ENCODE peak calls at places on chromosomes 4 and X, in nine cellular contexts. One of them, this sample, is unnamed.

GRCh38 chr4:1982124-1983052 is 26.4 kb downstream of the NELFA start:
- DNase-seq in stimulated activated CD4-positive, alpha-beta T cell treated with anti-CD3 and anti-CD28 coated beads, Interleukin-4, amount 100 ng/mL, for 4 hours: no peak
- DNase-seq in DMS153: no peak
- DNase-seq in GM23338: no peak
- DNase-seq in GM13977: no peak
- DNase-seq in iris pigment epithelial cell: no peak
- DNase-seq in T-helper 9 cell: no peak
- DNase-seq in NB4: no peak
- DNase-seq in T-helper 17 cell: no peak
- DNase-seq in this sample: no peak

GRCh38 chr4:110196871-110197420 is 1.5 kb downstream of the ELOVL6 start:
- DNase-seq in stimulated activated CD4-positive, alpha-beta T cell treated with anti-CD3 and anti-CD28 coated beads, Interleukin-4, amount 100 ng/mL, for 4 hours: peak; percentile 62
- DNase-seq in DMS153: peak; percentile 13
- DNase-seq in GM23338: peak; percentile 79
- DNase-seq in GM13977: peak; percentile 67
- DNase-seq in iris pigment epithelial cell: peak; percentile 48
- DNase-seq in T-helper 9 cell: peak; percentile 49
- DNase-seq in NB4: peak; percentile 75
- DNase-seq in T-helper 17 cell: no peak
- DNase-seq in this sample: no peak

GRCh38 chr4:183132865-183133264 is 33.8 kb downstream of the WWC2 start:
- DNase-seq in stimulated activated CD4-positive, alpha-beta T cell treated with anti-CD3 and anti-CD28 coated beads, Interleukin-4, amount 100 ng/mL, for 4 hours: no peak
- DNase-seq in DMS153: no peak
- DNase-seq in GM23338: no peak
- DNase-seq in GM13977: no peak
- DNase-seq in iris pigment epithelial cell: no peak
- DNase-seq in T-helper 9 cell: no peak
- DNase-seq in NB4: no peak
- DNase-seq in T-helper 17 cell: no peak
- DNase-seq in this sample: no peak

GRCh38 chr4:20638825-20639224 is 61.4 kb upstream of the PACRGL start:
- DNase-seq in stimulated activated CD4-positive, alpha-beta T cell treated with anti-CD3 and anti-CD28 coated beads, Interleukin-4, amount 100 ng/mL, for 4 hours: no peak
- DNase-seq in DMS153: peak; percentile 19
- DNase-seq in GM23338: no peak
- DNase-seq in GM13977: no peak
- DNase-seq in iris pigment epithelial cell: no peak
- DNase-seq in T-helper 9 cell: no peak
- DNase-seq in NB4: no peak
- DNase-seq in T-helper 17 cell: no peak
- DNase-seq in this sample: no peak

GRCh38 chrX:87664381-87664780 is 146.8 kb downstream of the KLHL4 start:
- DNase-seq in stimulated activated CD4-positive, alpha-beta T cell treated with anti-CD3 and anti-CD28 coated beads, Interleukin-4, amount 100 ng/mL, for 4 hours: no peak
- DNase-seq in DMS153: no peak
- DNase-seq in GM23338: peak; percentile 43
- DNase-seq in GM13977: peak; percentile 7
- DNase-seq in iris pigment epithelial cell: peak; percentile 31
- DNase-seq in T-helper 9 cell: no peak
- DNase-seq in NB4: peak; percentile 29
- DNase-seq in T-helper 17 cell: no peak
- DNase-seq in this sample: no peak

GRCh38 chr4:154507170-154507569 is 15.6 kb upstream of the DCHS2 start:
- DNase-seq in stimulated activated CD4-positive, alpha-beta T cell treated with anti-CD3 and anti-CD28 coated beads, Interleukin-4, amount 100 ng/mL, for 4 hours: no peak
- DNase-seq in DMS153: no peak
- DNase-seq in GM23338: peak; percentile 19
- DNase-seq in GM13977: no peak
- DNase-seq in iris pigment epithelial cell: no peak
- DNase-seq in T-helper 9 cell: no peak
- DNase-seq in NB4: no peak
- DNase-seq in T-helper 17 cell: no peak
- DNase-seq in this sample: no peak

GRCh38 chr4:38119663-38120374 is 159.6 kb downstream of the PTTG2 start:
- DNase-seq in stimulated activated CD4-positive, alpha-beta T cell treated with anti-CD3 and anti-CD28 coated beads, Interleukin-4, amount 100 ng/mL, for 4 hours: no peak
- DNase-seq in DMS153: no peak
- DNase-seq in GM23338: no peak
- DNase-seq in GM13977: no peak
- DNase-seq in iris pigment epithelial cell: peak; percentile 92
- DNase-seq in T-helper 9 cell: no peak
- DNase-seq in NB4: peak; percentile 24
- DNase-seq in T-helper 17 cell: no peak
- DNase-seq in this sample: no peak

GRCh38 chr4:54661686-54662085 is 3.9 kb downstream of the KIT start:
- DNase-seq in stimulated activated CD4-positive, alpha-beta T cell treated with anti-CD3 and anti-CD28 coated beads, Interleukin-4, amount 100 ng/mL, for 4 hours: no peak
- DNase-seq in DMS153: no peak
- DNase-seq in GM23338: no peak
- DNase-seq in GM13977: no peak
- DNase-seq in iris pigment epithelial cell: peak; percentile 91
- DNase-seq in T-helper 9 cell: no peak
- DNase-seq in NB4: no peak
- DNase-seq in T-helper 17 cell: no peak
- DNase-seq in this sample: no peak

GRCh38 chr4:70133473-70133872 is 20.6 kb upstream of the PRR27 start:
- DNase-seq in stimulated activated CD4-positive, alpha-beta T cell treated with anti-CD3 and anti-CD28 coated beads, Interleukin-4, amount 100 ng/mL, for 4 hours: no peak
- DNase-seq in DMS153: no peak
- DNase-seq in GM23338: peak; percentile 8
- DNase-seq in GM13977: no peak
- DNase-seq in iris pigment epithelial cell: no peak
- DNase-seq in T-helper 9 cell: no peak
- DNase-seq in NB4: no peak
- DNase-seq in T-helper 17 cell: no peak
- DNase-seq in this sample: no peak

GRCh38 chr4:58935336-58935735 is 1825.2 kb upstream of the IGFBP7 start:
- DNase-seq in stimulated activated CD4-positive, alpha-beta T cell treated with anti-CD3 and anti-CD28 coated beads, Interleukin-4, amount 100 ng/mL, for 4 hours: no peak
- DNase-seq in DMS153: no peak
- DNase-seq in GM23338: no peak
- DNase-seq in GM13977: no peak
- DNase-seq in iris pigment epithelial cell: peak; percentile 1
- DNase-seq in T-helper 9 cell: no peak
- DNase-seq in NB4: no peak
- DNase-seq in T-helper 17 cell: no peak
- DNase-seq in this sample: no peak

GRCh38 chr4:150155391-150155790 is 77.1 kb downstream of the DCLK2 start:
- DNase-seq in stimulated activated CD4-positive, alpha-beta T cell treated with anti-CD3 and anti-CD28 coated beads, Interleukin-4, amount 100 ng/mL, for 4 hours: no peak
- DNase-seq in DMS153: no peak
- DNase-seq in GM23338: no peak
- DNase-seq in GM13977: no peak
- DNase-seq in iris pigment epithelial cell: no peak
- DNase-seq in T-helper 9 cell: no peak
- DNase-seq in NB4: no peak
- DNase-seq in T-helper 17 cell: no peak
- DNase-seq in this sample: no peak

GRCh38 chrX:118974908-118975671 is 672 bp downstream of the LONRF3 start:
- DNase-seq in stimulated activated CD4-positive, alpha-beta T cell treated with anti-CD3 and anti-CD28 coated beads, Interleukin-4, amount 100 ng/mL, for 4 hours: peak; percentile 33
- DNase-seq in DMS153: no peak
- DNase-seq in GM23338: peak; percentile 60
- DNase-seq in GM13977: peak; percentile 65
- DNase-seq in iris pigment epithelial cell: peak; percentile 20
- DNase-seq in T-helper 9 cell: peak; percentile 42
- DNase-seq in NB4: peak; percentile 74
- DNase-seq in T-helper 17 cell: peak; percentile 46
- DNase-seq in this sample: no peak

GRCh38 chrX:130165181-130165702 is 399 bp downstream of the AIFM1 start:
- DNase-seq in stimulated activated CD4-positive, alpha-beta T cell treated with anti-CD3 and anti-CD28 coated beads, Interleukin-4, amount 100 ng/mL, for 4 hours: no peak
- DNase-seq in DMS153: no peak
- DNase-seq in GM23338: no peak
- DNase-seq in GM13977: no peak
- DNase-seq in iris pigment epithelial cell: peak; percentile 50
- DNase-seq in T-helper 9 cell: no peak
- DNase-seq in NB4: no peak
- DNase-seq in T-helper 17 cell: no peak
- DNase-seq in this sample: no peak

GRCh38 chr4:15938182-15938581 is 358 bp downstream of the FGFBP1 start:
- DNase-seq in stimulated activated CD4-positive, alpha-beta T cell treated with anti-CD3 and anti-CD28 coated beads, Interleukin-4, amount 100 ng/mL, for 4 hours: no peak
- DNase-seq in DMS153: no peak
- DNase-seq in GM23338: peak; percentile 48
- DNase-seq in GM13977: no peak
- DNase-seq in iris pigment epithelial cell: no peak
- DNase-seq in T-helper 9 cell: no peak
- DNase-seq in NB4: no peak
- DNase-seq in T-helper 17 cell: no peak
- DNase-seq in this sample: no peak

GRCh38 chr4:140059159-140059558 is 94.8 kb downstream of the MAML3 start:
- DNase-seq in stimulated activated CD4-positive, alpha-beta T cell treated with anti-CD3 and anti-CD28 coated beads, Interleukin-4, amount 100 ng/mL, for 4 hours: no peak
- DNase-seq in DMS153: no peak
- DNase-seq in GM23338: no peak
- DNase-seq in GM13977: no peak
- DNase-seq in iris pigment epithelial cell: peak; percentile 47
- DNase-seq in T-helper 9 cell: no peak
- DNase-seq in NB4: no peak
- DNase-seq in T-helper 17 cell: no peak
- DNase-seq in this sample: no peak

GRCh38 chr4:183139972-183140570 is 41.0 kb downstream of the WWC2 start:
- DNase-seq in stimulated activated CD4-positive, alpha-beta T cell treated with anti-CD3 and anti-CD28 coated beads, Interleukin-4, amount 100 ng/mL, for 4 hours: no peak
- DNase-seq in DMS153: no peak
- DNase-seq in GM23338: no peak
- DNase-seq in GM13977: no peak
- DNase-seq in iris pigment epithelial cell: peak; percentile 57
- DNase-seq in T-helper 9 cell: no peak
- DNase-seq in NB4: no peak
- DNase-seq in T-helper 17 cell: no peak
- DNase-seq in this sample: no peak

GRCh38 chrX:19257001-19257400 is 86.7 kb upstream of the PDHA1 start:
- DNase-seq in stimulated activated CD4-positive, alpha-beta T cell treated with anti-CD3 and anti-CD28 coated beads, Interleukin-4, amount 100 ng/mL, for 4 hours: no peak
- DNase-seq in DMS153: no peak
- DNase-seq in GM23338: no peak
- DNase-seq in GM13977: no peak
- DNase-seq in iris pigment epithelial cell: no peak
- DNase-seq in T-helper 9 cell: no peak
- DNase-seq in NB4: no peak
- DNase-seq in T-helper 17 cell: no peak
- DNase-seq in this sample: no peak

GRCh38 chr4:15694431-15694830 is 8.4 kb upstream of the BST1 start:
- DNase-seq in stimulated activated CD4-positive, alpha-beta T cell treated with anti-CD3 and anti-CD28 coated beads, Interleukin-4, amount 100 ng/mL, for 4 hours: no peak
- DNase-seq in DMS153: no peak
- DNase-seq in GM23338: no peak
- DNase-seq in GM13977: no peak
- DNase-seq in iris pigment epithelial cell: no peak
- DNase-seq in T-helper 9 cell: no peak
- DNase-seq in NB4: no peak
- DNase-seq in T-helper 17 cell: no peak
- DNase-seq in this sample: no peak

GRCh38 chrX:43615677-43616076 is 40.4 kb upstream of the MAOA start:
- DNase-seq in stimulated activated CD4-positive, alpha-beta T cell treated with anti-CD3 and anti-CD28 coated beads, Interleukin-4, amount 100 ng/mL, for 4 hours: no peak
- DNase-seq in DMS153: no peak
- DNase-seq in GM23338: peak; percentile 3
- DNase-seq in GM13977: no peak
- DNase-seq in iris pigment epithelial cell: no peak
- DNase-seq in T-helper 9 cell: no peak
- DNase-seq in NB4: no peak
- DNase-seq in T-helper 17 cell: no peak
- DNase-seq in this sample: no peak

GRCh38 chrX:13078739-13079444 is 34.5 kb upstream of the FAM9C start:
- DNase-seq in stimulated activated CD4-positive, alpha-beta T cell treated with anti-CD3 and anti-CD28 coated beads, Interleukin-4, amount 100 ng/mL, for 4 hours: no peak
- DNase-seq in DMS153: no peak
- DNase-seq in GM23338: no peak
- DNase-seq in GM13977: no peak
- DNase-seq in iris pigment epithelial cell: peak; percentile 86
- DNase-seq in T-helper 9 cell: no peak
- DNase-seq in NB4: peak; percentile 77
- DNase-seq in T-helper 17 cell: no peak
- DNase-seq in this sample: no peak